ENCODE peak calls at places on chromosomes 16 and 17, in ten cellular contexts. Q is ovary; M is right lobe of liver; L is cortex of kidney; S is RWPE2; W is NCI-H524; F is activated CD4-positive, alpha-beta T cell treated with anti-CD3 and anti-CD28 coated beads for 48 hours; N is GOT3; R is memory B cell; U is hypothalamus. J is an unnamed sample.

GRCh38 chr17:35148144-35148543 is 527 bp downstream of the UNC45B start:
- DNase-seq in Q (no peak), M (no peak), L (no peak), S (no peak), W (no peak), F (no peak), N (no peak), R (no peak), U (no peak), J (no peak)

GRCh38 chr16:16083421-16084156 is 134.2 kb downstream of the ABCC1 start:
- DNase-seq in Q (no peak), M (no peak), L (no peak), S (no peak), W (no peak), F (peak), N (no peak), R (no peak), U (no peak), J (no peak)

GRCh38 chr17:55690105-55690508 is 32.6 kb downstream of the TMEM100 start:
- DNase-seq in Q (no peak), M (no peak), L (no peak), S (no peak), W (no peak), F (no peak), N (no peak), R (no peak), U (no peak), J (no peak)

GRCh38 chr17:63929860-63930766 is 2.0 kb downstream of the CD79B start:
- DNase-seq in Q (no peak), M (no peak), L (no peak), S (no peak), W (no peak), F (no peak), N (no peak), R (no peak), U (no peak), J (no peak)

GRCh38 chr16:23835390-23836077 is at the start of gene PRKCB:
- DNase-seq in Q (peak), M (peak), L (no peak), S (peak), W (no peak), F (peak), N (no peak), R (peak), U (peak), J (peak)

GRCh38 chr17:59490259-59490658 is 75.2 kb upstream of the DHX40 start:
- DNase-seq in Q (no peak), M (no peak), L (no peak), S (no peak), W (no peak), F (no peak), N (no peak), R (no peak), U (no peak), J (no peak)

GRCh38 chr16:22786284-22786683 is 27.7 kb upstream of the HS3ST2 start:
- DNase-seq in Q (no peak), M (no peak), L (no peak), S (no peak), W (no peak), F (no peak), N (no peak), R (no peak), U (no peak), J (no peak)

GRCh38 chr17:45038771-45039634 is 12.4 kb downstream of the DCAKD start:
- DNase-seq in Q (peak), M (no peak), L (no peak), S (no peak), W (no peak), F (no peak), N (no peak), R (no peak), U (no peak), J (no peak)

GRCh38 chr17:41421116-41421515 is 3.3 kb downstream of the KRT37 start:
- DNase-seq in Q (no peak), M (no peak), L (no peak), S (no peak), W (no peak), F (no peak), N (no peak), R (no peak), U (no peak), J (no peak)

GRCh38 chr17:35242158-35242804 is 591 bp upstream of the SLFN5 start:
- DNase-seq in Q (peak), M (peak), L (no peak), S (peak), W (no peak), F (peak), N (no peak), R (peak), U (no peak), J (peak)

GRCh38 chr16:85916141-85916890 is 17.4 kb downstream of the IRF8 start:
- DNase-seq in Q (no peak), M (peak), L (no peak), S (no peak), W (no peak), F (no peak), N (no peak), R (no peak), U (no peak), J (no peak)

J was measured in D341Med.